ENCODE peak calls at places on chromosomes 13 and 19, in four cellular contexts. M is transverse colon, E is stomach, U is cardiac muscle cell. C is an unnamed sample.

GRCh38 chr19:8615022-8615421 is 4.5 kb upstream of the ADAMTS10 start:
- DNase-seq in M (no peak), E (no peak), U (no peak), C (no peak)

GRCh38 chr19:38686530-38686888 is 39.1 kb downstream of the ACTN4 start:
- DNase-seq in M (peak), E (no peak), U (no peak), C (no peak)

GRCh38 chr13:98508280-98509074 is 68.4 kb downstream of the STK24 start:
- DNase-seq in M (no peak), E (no peak), U (peak), C (no peak)

GRCh38 chr13:26255717-26256277 is 1.9 kb downstream of the CDK8 start:
- DNase-seq in M (no peak), E (no peak), U (peak), C (no peak)

GRCh38 chr19:2254052-2254872 is 2.0 kb downstream of the JSRP1 start:
- DNase-seq in M (no peak), E (no peak), U (peak), C (no peak)

GRCh38 chr19:6489278-6490061 is 7.9 kb upstream of the DENND1C start:
- DNase-seq in M (no peak), E (no peak), U (no peak), C (no peak)

GRCh38 chr19:5046339-5047039 is 77.6 kb downstream of the KDM4B start:
- DNase-seq in M (peak), E (peak), U (no peak), C (peak)

GRCh38 chr13:73429691-73430090 is 370.9 kb downstream of the KLF5 start:
- DNase-seq in M (no peak), E (no peak), U (peak), C (peak)

GRCh38 chr13:23866420-23867026 is 22.7 kb downstream of the MIPEP start:
- DNase-seq in M (no peak), E (no peak), U (no peak), C (peak)

GRCh38 chr19:30566681-30567420 is 194.7 kb downstream of the ZNF536 start:
- DNase-seq in M (no peak), E (no peak), U (no peak), C (no peak)

GRCh38 chr13:96858133-96858826 is 136.0 kb downstream of the OXGR1 start:
- DNase-seq in M (no peak), E (no peak), U (no peak), C (no peak)

GRCh38 chr13:48902421-48902820 is 73.3 kb upstream of the FNDC3A start:
- DNase-seq in M (no peak), E (no peak), U (peak), C (no peak)

GRCh38 chr19:15498910-15499309 is 9.4 kb upstream of the CYP4F22 start:
- DNase-seq in M (no peak), E (no peak), U (no peak), C (no peak)

GRCh38 chr13:99123101-99124045 is 77.3 kb upstream of the UBAC2 start:
- DNase-seq in M (no peak), E (no peak), U (peak), C (no peak)

GRCh38 chr13:85819513-85819912 is 20.3 kb upstream of the SLITRK6 start:
- DNase-seq in M (no peak), E (no peak), U (no peak), C (no peak)

GRCh38 chr13:26759907-26760834 is at the start of gene GPR12:
- DNase-seq in M (no peak), E (no peak), U (peak), C (no peak)

GRCh38 chr19:11848594-11849263 is at the start of gene ZNF439:
- DNase-seq in M (peak), E (peak), U (peak), C (peak)

GRCh38 chr13:113448885-113449692 is 4.2 kb downstream of the ADPRHL1 start:
- DNase-seq in M (peak), E (peak), U (no peak), C (peak)

GRCh38 chr13:76019421-76020044 is 383.4 kb downstream of the LMO7 start:
- DNase-seq in M (no peak), E (no peak), U (no peak), C (no peak)

GRCh38 chr19:10173527-10173926 is 21.2 kb downstream of the DNMT1 start:
- DNase-seq in M (no peak), E (no peak), U (peak), C (peak)

GRCh38 chr19:50820086-50820485 is 3.5 kb downstream of the KLK1 start:
- DNase-seq in M (peak), E (no peak), U (no peak), C (no peak)

GRCh38 chr13:53048880-53049279 is 20.3 kb downstream of the OLFM4 start:
- DNase-seq in M (no peak), E (no peak), U (no peak), C (no peak)

GRCh38 chr13:20669162-20669561 is 34.3 kb upstream of the IL17D start:
- DNase-seq in M (no peak), E (no peak), U (no peak), C (no peak)

GRCh38 chr13:25463496-25463895 is 91.7 kb downstream of the ATP8A2 start:
- DNase-seq in M (no peak), E (no peak), U (no peak), C (no peak)

GRCh38 chr13:22883262-22883840 is 297.4 kb upstream of the SGCG start:
- DNase-seq in M (no peak), E (no peak), U (no peak), C (no peak)

GRCh38 chr19:58268344-58268743 is 10.4 kb upstream of the ZNF8 start:
- DNase-seq in M (no peak), E (no peak), U (no peak), C (no peak)

GRCh38 chr19:7873304-7874079 is 698 bp downstream of the PRR36 start:
- DNase-seq in M (no peak), E (no peak), U (no peak), C (no peak)

GRCh38 chr19:19026299-19026971 is 6.9 kb downstream of the SUGP2 start:
- DNase-seq in M (no peak), E (no peak), U (no peak), C (no peak)
- TF ChIP-seq CTCF in M (no peak), E (no peak), U (no peak), C (no peak)

GRCh38 chr13:42038661-42039456 is 9.6 kb upstream of the DGKH start:
- DNase-seq in M (no peak), E (no peak), U (no peak), C (no peak)

GRCh38 chr13:42039457-42039945 is 8.9 kb upstream of the DGKH start:
- DNase-seq in M (no peak), E (no peak), U (no peak), C (peak)

GRCh38 chr13:42041017-42041683 is 7.3 kb upstream of the DGKH start:
- DNase-seq in M (peak), E (peak), U (peak), C (peak)

GRCh38 chr13:42040730-42041016 is 7.8 kb upstream of the DGKH start:
- DNase-seq in M (no peak), E (no peak), U (no peak), C (no peak)

GRCh38 chr13:42039946-42040729 is 8.3 kb upstream of the DGKH start:
- DNase-seq in M (peak), E (peak), U (peak), C (peak)
- TF ChIP-seq CTCF in M (no peak), E (no peak), U (no peak), C (no peak)

DNA sequence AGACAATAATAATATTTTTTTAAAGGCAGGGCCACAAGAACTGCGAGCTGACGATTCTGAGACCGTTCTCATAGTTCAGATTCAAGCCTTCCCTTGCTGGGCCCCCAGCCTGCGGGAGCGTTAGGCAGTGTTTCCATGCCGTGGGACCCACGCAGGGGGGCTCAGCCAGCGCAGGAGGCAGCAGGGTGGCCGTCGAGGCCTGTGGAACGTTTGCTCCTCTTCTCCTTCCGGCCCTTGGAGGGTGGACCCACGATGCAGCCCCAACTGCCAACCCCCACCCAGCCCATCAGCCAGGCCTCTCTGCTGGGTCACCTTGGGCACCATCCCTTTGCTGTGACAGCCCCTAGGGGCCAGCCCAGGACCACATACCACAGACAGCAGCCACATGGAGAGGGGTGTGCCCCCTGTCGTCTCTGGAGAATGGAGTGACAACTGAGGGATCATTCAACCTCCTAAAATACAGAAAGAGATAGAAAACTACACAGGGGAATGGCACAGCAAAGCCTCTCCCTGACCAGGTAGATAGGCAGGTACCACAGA is 46.8 kb downstream of the PDCD5 start:
- DNase-seq in M (no peak), E (no peak), U (no peak), C (no peak)
- TF ChIP-seq CTCF in M (no peak), E (no peak), U (no peak), C (no peak)

GRCh38 chr13:92044351-92044750 is 645.9 kb downstream of the GPC5 start:
- DNase-seq in M (no peak), E (no peak), U (no peak), C (no peak)
- TF ChIP-seq CTCF in M (no peak), E (no peak), U (no peak), C (no peak)